ENCODE peak calls at places on chromosomes 1 and 21, in ten cellular contexts. U, O, X, R, K, L, Z, H, Y and T are unnamed samples.
A peak's percentile ranks its signal among the peaks of the same experiment; 100 is the strongest.

GRCh38 chr1:183585038-183585437 is 5.2 kb downstream of the NCF2 start:
- DNase-seq in U (peak; percentile 83), O (no peak), X (no peak), R (no peak), K (no peak), L (no peak), Z (no peak), H (no peak), Y (no peak), T (no peak)

GRCh38 chr1:220339581-220339980 is 67.3 kb upstream of the RAB3GAP2 start:
- DNase-seq in U (no peak), O (no peak), X (no peak), R (peak; percentile 14), K (no peak), L (no peak), Z (no peak), H (no peak), Y (peak; percentile 27), T (no peak)

GRCh38 chr1:54397090-54397591 is 9.1 kb downstream of the SSBP3 start:
- DNase-seq in U (no peak), O (peak; percentile 32), X (peak; percentile 65), R (no peak), K (no peak), L (no peak), Z (no peak), H (no peak), Y (no peak), T (no peak)

GRCh38 chr1:2977886-2978611 is 43.2 kb upstream of the ACTRT2 start:
- DNase-seq in U (peak; percentile 53), O (no peak), X (peak; percentile 20), R (no peak), K (no peak), L (no peak), Z (no peak), H (no peak), Y (no peak), T (no peak)

GRCh38 chr1:192367436-192367835 is 50.6 kb downstream of the RGS21 start:
- DNase-seq in U (no peak), O (no peak), X (no peak), R (no peak), K (no peak), L (no peak), Z (no peak), H (no peak), Y (no peak), T (no peak)

GRCh38 chr1:152111515-152111968 is 3.7 kb downstream of the TCHH start:
- DNase-seq in U (no peak), O (peak; percentile 50), X (no peak), R (peak; percentile 63), K (peak; percentile 70), L (peak; percentile 35), Z (peak; percentile 49), H (no peak), Y (peak; percentile 78), T (peak; percentile 71)

GRCh38 chr1:170707959-170708666 is 44.2 kb downstream of the PRRX1 start:
- DNase-seq in U (no peak), O (no peak), X (no peak), R (peak; percentile 96), K (no peak), L (no peak), Z (peak; percentile 99), H (no peak), Y (peak; percentile 64), T (peak; percentile 74)

GRCh38 chr21:29499734-29500343 is 201.1 kb downstream of the BACH1 start:
- DNase-seq in U (no peak), O (no peak), X (no peak), R (peak; percentile 55), K (peak; percentile 78), L (no peak), Z (no peak), H (no peak), Y (peak; percentile 75), T (no peak)

GRCh38 chr1:114342376-114342775 is 168.6 kb downstream of the TRIM33 start:
- DNase-seq in U (no peak), O (peak; percentile 63), X (no peak), R (no peak), K (peak; percentile 20), L (no peak), Z (no peak), H (no peak), Y (no peak), T (no peak)

GRCh38 chr1:212683357-212683722 is 16.3 kb downstream of the BATF3 start:
- DNase-seq in U (no peak), O (peak; percentile 61), X (no peak), R (no peak), K (no peak), L (peak; percentile 64), Z (no peak), H (no peak), Y (no peak), T (no peak)

GRCh38 chr1:17274186-17275170 is 25.6 kb downstream of the PADI3 start:
- DNase-seq in U (peak; percentile 50), O (peak; percentile 69), X (peak; percentile 32), R (peak; percentile 58), K (peak; percentile 94), L (no peak), Z (no peak), H (no peak), Y (peak; percentile 67), T (peak; percentile 62)

GRCh38 chr21:42448683-42449082 is 45.0 kb downstream of the UBASH3A start:
- DNase-seq in U (no peak), O (peak; percentile 40), X (no peak), R (no peak), K (no peak), L (no peak), Z (no peak), H (no peak), Y (no peak), T (no peak)

GRCh38 chr1:174040387-174040786 is 18.2 kb upstream of the RC3H1 start:
- DNase-seq in U (no peak), O (no peak), X (no peak), R (peak; percentile 94), K (no peak), L (no peak), Z (peak; percentile 82), H (no peak), Y (peak; percentile 35), T (peak; percentile 50)

GRCh38 chr1:203200059-203200553 is 13.6 kb upstream of the CHI3L1 start:
- DNase-seq in U (peak; percentile 72), O (no peak), X (peak; percentile 18), R (peak; percentile 90), K (no peak), L (peak; percentile 70), Z (peak; percentile 79), H (peak; percentile 89), Y (no peak), T (peak; percentile 97)

DNA sequence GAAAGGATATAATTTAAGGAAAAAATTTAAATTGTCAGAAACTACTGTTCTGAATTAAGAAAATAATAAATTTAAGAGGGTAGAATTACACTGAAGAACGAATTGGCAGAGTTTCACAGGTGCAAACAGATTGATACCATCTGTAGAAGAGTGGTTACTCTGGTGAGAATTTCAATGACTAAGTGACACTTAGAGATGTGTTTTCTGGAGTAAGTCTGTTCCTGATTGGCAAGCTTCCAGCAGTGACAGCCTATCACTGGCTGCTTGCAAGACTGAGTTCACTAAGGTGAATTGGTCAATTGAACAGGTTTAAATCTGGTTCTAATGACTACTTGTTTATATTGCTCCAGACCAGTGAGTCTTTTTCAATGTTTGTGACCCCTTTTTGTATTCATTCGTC is 838.2 kb upstream of the RGS18 start:
- DNase-seq in U (no peak), O (no peak), X (no peak), R (no peak), K (no peak), L (no peak), Z (no peak), H (no peak), Y (peak; percentile 12), T (no peak)
- H3K4me3 ChIP-seq in U (no peak overlapping the region), O (no peak overlapping the region), X (no peak overlapping the region), R (no peak overlapping the region), K (no peak overlapping the region), L (no peak overlapping the region), Z (no peak overlapping the region), H (no peak overlapping the region), Y (no peak overlapping the region), T (no peak overlapping the region)

GRCh38 chr1:200983035-200983561 is 40.4 kb downstream of the KIF21B start:
- DNase-seq in U (no peak), O (peak; percentile 20), X (no peak), R (no peak), K (no peak), L (no peak), Z (no peak), H (no peak), Y (no peak), T (no peak)
- H3K36me3 ChIP-seq in U (no peaks in the 10 kb centered on the region), O (no peaks in the 10 kb centered on the region), X (no peaks in the 10 kb centered on the region), R (no peaks in the 10 kb centered on the region), K (peaks cover 2% of the 10 kb centered on the region), L (no peaks in the 10 kb centered on the region), Z (no peaks in the 10 kb centered on the region), H (no peaks in the 10 kb centered on the region), Y (no peaks in the 10 kb centered on the region), T (no peaks in the 10 kb centered on the region)

DNA sequence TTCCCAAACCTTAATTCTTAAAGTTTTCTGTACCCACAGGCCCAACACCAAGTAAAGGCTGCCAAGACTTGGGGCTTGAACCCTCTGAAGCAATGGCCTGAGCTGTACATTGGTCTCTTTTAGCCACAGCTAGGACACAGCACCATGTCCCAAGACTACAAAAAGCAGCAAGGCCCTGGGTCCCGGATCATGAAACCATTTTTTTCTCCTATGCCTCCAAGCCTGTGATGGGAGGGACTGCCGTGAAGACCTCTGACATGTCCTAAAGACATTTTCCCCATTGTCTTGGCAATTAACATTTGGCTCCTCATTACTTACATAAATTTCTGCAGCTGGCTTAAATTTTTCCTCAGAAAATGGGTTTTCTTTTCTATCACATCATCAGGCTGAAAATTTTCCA is 30.9 kb downstream of the ZNF670 start:
- DNase-seq in U (no peak), O (no peak), X (no peak), R (no peak), K (no peak), L (no peak), Z (no peak), H (no peak), Y (no peak), T (no peak)
- H3K9me3 ChIP-seq in U (no peaks in the 10 kb centered on the region), O (peaks cover 90% of the 10 kb centered on the region), X (peaks cover 17% of the 10 kb centered on the region), R (no peaks in the 10 kb centered on the region), K (peaks cover 78% of the 10 kb centered on the region), L (peaks cover 27% of the 10 kb centered on the region), Z (peaks cover 28% of the 10 kb centered on the region), H (peaks cover 83% of the 10 kb centered on the region), Y (peaks cover 67% of the 10 kb centered on the region), T (peaks cover 53% of the 10 kb centered on the region)

GRCh38 chr1:5497471-5497870 is 494.8 kb downstream of the NPHP4 start:
- DNase-seq in U (no peak), O (no peak), X (no peak), R (no peak), K (no peak), L (peak; percentile 9), Z (no peak), H (no peak), Y (no peak), T (no peak)
- H3K4me3 ChIP-seq in U (no peak overlapping the region), O (no peak overlapping the region), X (no peak overlapping the region), R (no peak overlapping the region), K (no peak overlapping the region), L (no peak overlapping the region), Z (no peak overlapping the region), H (no peak overlapping the region), Y (no peak overlapping the region), T (no peak overlapping the region)